ENCODE peak calls at places on chromosomes 11 and 22, in seven cellular contexts. G is neural progenitor cell; T is HTR-8/SVneo; P is prostate gland; V is mucosa of descending colon; S is fibroblast of lung; Y is stimulated activated CD4-positive, alpha-beta T cell treated with anti-CD3 and anti-CD28 coated beads, TNF-alpha, amount 100 ng/mL, for 1 hour. O is an unnamed sample.

GRCh38 chr22:32583921-32584335 is 109.3 kb downstream of the FBXO7 start:
- DNase-seq in Y (no peak), P (no peak), S (peak), T (no peak), G (no peak), V (no peak), O (no peak)

GRCh38 chr22:35072939-35073338 is 7.0 kb downstream of the ISX start:
- DNase-seq in S (peak), V (no peak), P (no peak), Y (no peak), G (no peak), T (no peak), O (peak)

GRCh38 chr22:46395145-46395544 is 59.6 kb downstream of the TRMU start:
- DNase-seq in T (no peak), S (no peak), Y (no peak), V (no peak), P (no peak), G (no peak), O (no peak)

GRCh38 chr22:46035380-46035741 is 58.4 kb upstream of the WNT7B start:
- DNase-seq in S (no peak), P (no peak), Y (no peak), V (no peak), T (no peak), G (no peak), O (no peak)

GRCh38 chr22:42347281-42347824 is 76.9 kb upstream of the TCF20 start:
- DNase-seq in P (no peak), Y (no peak), S (no peak), V (no peak), G (no peak), T (no peak), O (peak)

GRCh38 chr11:2807801-2808241 is 77.8 kb downstream of the CDKN1C start:
- DNase-seq in G (no peak), S (no peak), T (no peak), Y (no peak), P (no peak), V (no peak), O (no peak)

GRCh38 chr11:62830904-62831519 is 839 bp downstream of the STX5 start:
- DNase-seq in T (peak), S (no peak), Y (no peak), V (no peak), P (no peak), G (peak), O (peak)

GRCh38 chr11:35021589-35021988 is 105.2 kb downstream of the PDHX start:
- DNase-seq in T (no peak), S (no peak), G (no peak), V (no peak), Y (no peak), P (no peak), O (no peak)

GRCh38 chr22:23187871-23188700 is 7.8 kb downstream of the BCR start:
- DNase-seq in S (peak), Y (no peak), P (no peak), T (no peak), V (no peak), G (no peak), O (no peak)

GRCh38 chr22:27545071-27545470 is 256.5 kb downstream of the MN1 start:
- DNase-seq in S (no peak), G (no peak), Y (no peak), V (no peak), P (no peak), T (no peak), O (no peak)

GRCh38 chr11:90774727-90775572 is 552.1 kb upstream of the CHORDC1 start:
- DNase-seq in P (no peak), G (peak), S (no peak), T (no peak), V (no peak), Y (no peak), O (no peak)

GRCh38 chr22:25358421-25359170 is 139.2 kb downstream of the CRYBB2 start:
- DNase-seq in V (no peak), G (no peak), P (no peak), T (no peak), S (no peak), Y (no peak), O (no peak)

GRCh38 chr11:128587415-128587814 is at the start of gene ETS1:
- DNase-seq in Y (no peak), T (no peak), S (no peak), V (no peak), P (no peak), G (peak), O (no peak)

GRCh38 chr11:119783466-119784400 is 54.7 kb upstream of the NECTIN1 start:
- DNase-seq in S (peak), T (no peak), V (no peak), Y (no peak), P (no peak), G (no peak), O (no peak)

GRCh38 chr11:131737357-131737756 is 366.9 kb downstream of the NTM start:
- DNase-seq in V (no peak), S (no peak), G (no peak), T (no peak), P (no peak), Y (no peak), O (no peak)

GRCh38 chr11:73269353-73270088 is 2.6 kb upstream of the P2RY6 start:
- DNase-seq in P (no peak), G (no peak), T (no peak), Y (no peak), S (no peak), V (no peak), O (no peak)

GRCh38 chr11:8080674-8081590 is at the start of gene TUB:
- DNase-seq in G (peak), Y (no peak), T (peak), S (peak), V (no peak), P (no peak), O (peak)

GRCh38 chr11:2511421-2512369 is 66.9 kb downstream of the KCNQ1 start:
- DNase-seq in T (no peak), P (no peak), Y (no peak), V (no peak), S (no peak), G (peak), O (no peak)

GRCh38 chr22:25564979-25565677 is 653 bp downstream of the GRK3 start:
- DNase-seq in S (peak), Y (no peak), T (no peak), P (peak), V (peak), G (peak), O (no peak)

GRCh38 chr22:19715286-19715939 is 1.1 kb downstream of the SEPTIN5 start:
- DNase-seq in G (no peak), V (no peak), S (no peak), Y (no peak), T (no peak), P (no peak), O (no peak)

GRCh38 chr11:9074338-9075029 is 16.9 kb downstream of the SCUBE2 start:
- DNase-seq in V (no peak), G (no peak), T (no peak), Y (no peak), S (no peak), P (no peak), O (no peak)

GRCh38 chr11:27116684-27117083 is 76.1 kb downstream of the BBOX1 start:
- DNase-seq in S (peak), G (no peak), T (no peak), P (no peak), V (no peak), Y (no peak), O (peak)

GRCh38 chr22:45420011-45420410 is 6.5 kb downstream of the RIBC2 start:
- DNase-seq in P (no peak), G (no peak), S (no peak), T (no peak), V (no peak), Y (no peak), O (no peak)

GRCh38 chr11:104380358-104380757 is 216.4 kb upstream of the PDGFD start:
- DNase-seq in P (no peak), Y (no peak), G (no peak), V (no peak), T (no peak), S (peak), O (no peak)

GRCh38 chr11:109972939-109973338 is 120.3 kb upstream of the ZC3H12C start:
- DNase-seq in Y (no peak), V (no peak), T (no peak), G (no peak), P (no peak), S (no peak), O (no peak)

GRCh38 chr11:20013346-20014066 is 146.8 kb downstream of the DBX1 start:
- DNase-seq in Y (no peak), P (no peak), G (no peak), S (peak), V (peak), T (no peak), O (no peak)

GRCh38 chr11:94171693-94172440 is 43.2 kb downstream of the PANX1 start:
- DNase-seq in T (peak), G (peak), P (no peak), S (no peak), V (peak), Y (no peak), O (peak)